ENCODE peak calls at places on chromosomes 6 and 20, in five cellular contexts. K is ovary, X is brain microvascular endothelial cell, F is heart right ventricle, V is transverse colon. L is an unnamed sample.

GRCh38 chr6:163941471-163941980 is 527.0 kb downstream of the QKI start:
- DNase-seq in K (no peak), X (no peak), F (peak; percentile 67), V (no peak), L (no peak)

GRCh38 chr20:18197382-18198070 is 59.9 kb downstream of the KAT14 start:
- DNase-seq in K (no peak), X (no peak), F (no peak), V (no peak), L (no peak)

GRCh38 chr20:54134445-54135220 is 39.2 kb downstream of the CYP24A1 start:
- DNase-seq in K (no peak), X (peak; percentile 90), F (no peak), V (no peak), L (no peak)

GRCh38 chr6:154448448-154449096 is 61.9 kb downstream of the CNKSR3 start:
- DNase-seq in K (no peak), X (peak; percentile 86), F (peak; percentile 60), V (peak; percentile 30), L (peak; percentile 79)

GRCh38 chr6:16494781-16495180 is 256.4 kb downstream of the GMPR start:
- DNase-seq in K (no peak), X (no peak), F (no peak), V (peak; percentile 30), L (no peak)

GRCh38 chr6:137240168-137240567 is 21.0 kb upstream of the IFNGR1 start:
- DNase-seq in K (no peak), X (peak; percentile 65), F (no peak), V (peak; percentile 26), L (peak; percentile 97)

GRCh38 chr20:57484772-57485171 is 40.2 kb downstream of the CTCFL start:
- DNase-seq in K (no peak), X (no peak), F (no peak), V (no peak), L (no peak)

GRCh38 chr6:148969679-148970078 is 222.8 kb downstream of the UST start:
- DNase-seq in K (no peak), X (peak; percentile 74), F (peak; percentile 29), V (peak; percentile 39), L (peak; percentile 13)

GRCh38 chr6:26552205-26552604 is 14.0 kb downstream of the HMGN4 start:
- DNase-seq in K (no peak), X (no peak), F (no peak), V (no peak), L (no peak)

GRCh38 chr6:158374020-158374419 is 61.8 kb downstream of the TULP4 start:
- DNase-seq in K (no peak), X (peak; percentile 19), F (no peak), V (no peak), L (peak; percentile 22)

GRCh38 chr20:20199338-20200160 is 147.2 kb downstream of the CFAP61 start:
- DNase-seq in K (no peak), X (no peak), F (no peak), V (no peak), L (no peak)

GRCh38 chr6:2870046-2870636 is 28.5 kb upstream of the SERPINB1 start:
- DNase-seq in K (no peak), X (no peak), F (no peak), V (no peak), L (no peak)

GRCh38 chr6:13395272-13396237 is 67.2 kb upstream of the TBC1D7 start:
- DNase-seq in K (no peak), X (peak; percentile 87), F (peak; percentile 85), V (peak; percentile 81), L (peak; percentile 74)

GRCh38 chr6:156776470-156776840 is 723 bp upstream of the ARID1B start:
- DNase-seq in K (no peak), X (peak; percentile 24), F (no peak), V (no peak), L (peak; percentile 63)

GRCh38 chr6:128412680-128413079 is 107.7 kb downstream of the PTPRK start:
- DNase-seq in K (no peak), X (no peak), F (no peak), V (no peak), L (no peak)

GRCh38 chr20:33262658-33263065 is 20.4 kb upstream of the BPIFB1 start:
- DNase-seq in K (no peak), X (peak; percentile 52), F (peak; percentile 11), V (no peak), L (peak; percentile 69)

GRCh38 chr6:105688573-105688972 is 285.7 kb upstream of the PREP start:
- DNase-seq in K (no peak), X (no peak), F (no peak), V (no peak), L (no peak)

GRCh38 chr6:167500961-167501360 is 176.1 kb downstream of the TTLL2 start:
- DNase-seq in K (no peak), X (no peak), F (no peak), V (no peak), L (no peak)

GRCh38 chr6:122028933-122029332 is 370.5 kb upstream of the HSF2 start:
- DNase-seq in K (no peak), X (no peak), F (no peak), V (no peak), L (no peak)

GRCh38 chr20:17888044-17888443 is 80.5 kb downstream of the SNX5 start:
- DNase-seq in K (no peak), X (no peak), F (no peak), V (peak; percentile 43), L (no peak)

GRCh38 chr20:33178726-33179125 is 10.8 kb downstream of the BPIFA2 start:
- DNase-seq in K (no peak), X (no peak), F (no peak), V (no peak), L (no peak)

GRCh38 chr20:8390500-8390899 is 258.4 kb downstream of the PLCB1 start:
- DNase-seq in K (no peak), X (no peak), F (no peak), V (no peak), L (no peak)

GRCh38 chr6:121879149-121879548 is 443.7 kb downstream of the GJA1 start:
- DNase-seq in K (no peak), X (peak; percentile 56), F (no peak), V (no peak), L (peak; percentile 90)

GRCh38 chr6:159646731-159647130 is 46.3 kb downstream of the SOD2 start:
- DNase-seq in K (no peak), X (no peak), F (no peak), V (no peak), L (no peak)

GRCh38 chr20:8557711-8558110 is 425.6 kb downstream of the PLCB1 start:
- DNase-seq in K (no peak), X (peak; percentile 13), F (no peak), V (no peak), L (peak; percentile 55)

GRCh38 chr6:22605736-22606135 is 36.4 kb downstream of the HDGFL1 start:
- DNase-seq in K (no peak), X (no peak), F (no peak), V (no peak), L (no peak)

GRCh38 chr6:39108041-39108839 is 6.7 kb downstream of the SAYSD1 start:
- DNase-seq in K (no peak), X (no peak), F (no peak), V (no peak), L (no peak)

GRCh38 chr6:3913958-3914337 is 64.8 kb downstream of the FAM50B start:
- DNase-seq in K (no peak), X (no peak), F (no peak), V (no peak), L (no peak)

GRCh38 chr20:8790442-8791074 is 278.3 kb upstream of the PLCB4 start:
- DNase-seq in K (no peak), X (peak; percentile 61), F (peak; percentile 19), V (peak; percentile 40), L (peak; percentile 80)

GRCh38 chr6:164069352-164070022 is 655.0 kb downstream of the QKI start:
- DNase-seq in K (no peak), X (peak; percentile 23), F (peak; percentile 87), V (no peak), L (no peak)

DNA sequence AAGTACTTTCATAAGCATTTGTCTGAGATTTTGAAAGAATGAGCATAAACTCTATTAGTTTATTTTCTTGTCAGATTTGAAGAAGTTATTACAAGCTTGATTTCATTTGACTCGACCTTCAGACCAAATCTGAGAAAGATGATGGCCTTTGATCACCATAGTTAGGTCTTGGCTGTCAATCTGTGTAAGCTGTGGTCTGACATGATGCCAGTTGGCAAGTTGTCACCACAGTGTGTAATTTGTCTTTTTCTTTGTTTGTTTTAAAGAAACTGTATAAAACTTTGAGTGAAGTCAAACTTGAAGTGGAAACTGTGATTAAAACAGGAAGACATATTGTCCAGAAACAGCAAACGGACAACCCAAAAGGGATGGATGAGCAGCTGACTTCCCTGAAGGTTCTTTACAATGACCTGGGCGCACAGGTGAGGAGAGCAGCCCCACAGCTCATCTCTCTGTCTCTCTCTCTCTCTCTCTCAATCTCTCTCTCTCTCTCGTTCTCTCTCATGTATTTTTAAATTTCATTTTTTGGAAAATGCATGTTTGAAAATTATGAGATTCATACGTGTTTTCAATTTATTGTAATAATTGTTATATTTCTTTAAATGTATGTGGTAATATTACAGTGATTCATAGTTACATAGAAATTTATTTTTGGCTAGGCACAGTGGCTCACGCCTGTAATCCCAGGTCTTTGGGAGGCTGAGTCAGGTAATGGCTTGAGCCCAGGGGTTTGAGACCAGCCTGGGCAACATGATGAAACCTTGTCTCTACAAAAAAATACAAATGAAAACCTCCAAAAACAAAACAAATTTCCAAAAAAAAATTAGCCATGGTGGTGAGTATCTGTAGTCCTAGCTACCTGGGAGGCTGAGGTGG is 208.1 kb downstream of the UTRN start:
- DNase-seq in K (no peak), X (no peak), F (no peak), V (no peak), L (no peak)
- H3K36me3 ChIP-seq in K (no peaks in the 10 kb centered on the region), X (peaks cover 21% of the 10 kb centered on the region), F (no peaks in the 10 kb centered on the region), V (no peaks in the 10 kb centered on the region), L (peaks cover 45% of the 10 kb centered on the region)

GRCh38 chr20:24957326-24957996 is 8.4 kb downstream of the CST7 start:
- DNase-seq in K (no peak), X (no peak), F (no peak), V (no peak), L (no peak)
- H3K36me3 ChIP-seq in K (no peaks in the 10 kb centered on the region), X (peaks cover 2% of the 10 kb centered on the region), F (no peaks in the 10 kb centered on the region), V (no peaks in the 10 kb centered on the region), L (peaks cover 76% of the 10 kb centered on the region)

DNA sequence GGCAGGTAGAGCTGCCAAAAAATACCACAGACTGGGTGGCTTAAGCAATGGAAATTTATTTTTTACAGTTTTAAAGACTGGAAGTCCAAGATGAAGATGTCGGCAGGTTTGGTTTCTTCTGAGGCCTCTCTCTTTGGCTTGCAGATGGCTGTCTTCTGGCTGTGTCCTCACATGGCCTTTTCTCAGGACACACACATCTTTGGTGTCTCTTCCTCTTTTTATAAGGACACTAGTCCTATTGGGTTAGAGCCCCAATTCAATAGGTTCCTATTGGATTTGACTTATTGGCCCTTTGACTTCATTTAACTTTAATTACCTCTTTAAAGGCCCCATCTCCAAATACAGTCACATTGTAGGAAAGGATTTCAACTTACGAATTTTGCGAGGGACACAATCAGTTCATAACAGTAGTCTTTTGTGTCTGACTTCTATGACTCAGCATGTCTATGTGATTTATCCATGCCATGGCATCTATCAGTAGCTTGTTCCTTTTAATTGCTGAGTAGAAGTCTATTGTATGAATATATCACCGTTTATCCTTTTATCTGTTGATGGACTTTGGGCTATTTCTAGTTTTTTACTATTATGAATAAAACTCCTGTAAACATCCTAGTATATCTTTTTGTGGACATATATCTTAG is 11.0 kb upstream of the TCP11 start:
- DNase-seq in K (no peak), X (no peak), F (no peak), V (no peak), L (no peak)
- H3K36me3 ChIP-seq in K (no peaks in the 10 kb centered on the region), X (no peaks in the 10 kb centered on the region), F (no peaks in the 10 kb centered on the region), V (no peaks in the 10 kb centered on the region), L (no peaks in the 10 kb centered on the region)

GRCh38 chr20:38081575-38081974 is 48.0 kb downstream of the RPRD1B start:
- DNase-seq in K (no peak), X (no peak), F (no peak), V (no peak), L (no peak)
- H3K36me3 ChIP-seq in K (no peaks in the 10 kb centered on the region), X (peaks cover 14% of the 10 kb centered on the region), F (no peaks in the 10 kb centered on the region), V (no peaks in the 10 kb centered on the region), L (peaks cover 52% of the 10 kb centered on the region)

GRCh38 chr6:34094474-34095135 is 51.3 kb downstream of the GRM4 start:
- DNase-seq in K (no peak), X (no peak), F (no peak), V (no peak), L (no peak)
- H3K36me3 ChIP-seq in K (no peaks in the 10 kb centered on the region), X (no peaks in the 10 kb centered on the region), F (no peaks in the 10 kb centered on the region), V (no peaks in the 10 kb centered on the region), L (no peaks in the 10 kb centered on the region)

L was measured in adipocyte.